ENCODE peak calls at places on chromosomes 7 and 10, in four cellular contexts. L is GM12878, C is K562, I is SK-N-SH. O is an unnamed sample.

GRCh38 chr10:48976208-48976607 is 36.6 kb upstream of the LRRC18 start:
- DNase-seq in L (no peak), C (peak; percentile 32), I (peak; percentile 50), O (peak; percentile 6)

GRCh38 chr10:97961979-97962378 is 68.4 kb downstream of the CRTAC1 start:
- DNase-seq in L (no peak), C (no peak), I (no peak), O (no peak)

GRCh38 chr7:13790611-13791010 is 198.9 kb downstream of the ETV1 start:
- DNase-seq in L (no peak), C (no peak), I (no peak), O (no peak)

GRCh38 chr7:143387156-143387975 is 6.2 kb downstream of the ZYX start:
- DNase-seq in L (no peak), C (peak; percentile 42), I (no peak), O (no peak)

GRCh38 chr10:33930079-33930478 is 595.6 kb upstream of the NRP1 start:
- DNase-seq in L (no peak), C (no peak), I (no peak), O (no peak)

GRCh38 chr7:152200395-152200794 is 174.9 kb downstream of the GALNT11 start:
- DNase-seq in L (no peak), C (no peak), I (no peak), O (no peak)

GRCh38 chr7:132141109-132141508 is 435.2 kb downstream of the PLXNA4 start:
- DNase-seq in L (no peak), C (no peak), I (no peak), O (no peak)

GRCh38 chr7:132322981-132323380 is 253.3 kb downstream of the PLXNA4 start:
- DNase-seq in L (no peak), C (no peak), I (no peak), O (no peak)

GRCh38 chr10:30007406-30007805 is 52.0 kb downstream of the JCAD start:
- DNase-seq in L (no peak), C (no peak), I (no peak), O (no peak)

GRCh38 chr7:96303686-96304443 is 18.0 kb downstream of the SLC25A13 start:
- DNase-seq in L (no peak), C (no peak), I (no peak), O (no peak)

GRCh38 chr7:80772347-80773101 is 134.1 kb downstream of the CD36 start:
- DNase-seq in L (no peak), C (no peak), I (no peak), O (no peak)

GRCh38 chr7:39069886-39070881 is 92.5 kb downstream of the POU6F2 start:
- DNase-seq in L (no peak), C (no peak), I (no peak), O (no peak)

GRCh38 chr7:133837248-133837647 is 289.9 kb upstream of the LRGUK start:
- DNase-seq in L (no peak), C (no peak), I (peak; percentile 57), O (no peak)

GRCh38 chr10:3249292-3249889 is 76.8 kb upstream of the PITRM1 start:
- DNase-seq in L (no peak), C (no peak), I (no peak), O (no peak)

GRCh38 chr10:91665842-91666241 is 33.0 kb upstream of the PPP1R3C start:
- DNase-seq in L (no peak), C (peak; percentile 5), I (no peak), O (no peak)

GRCh38 chr10:100482834-100483185 is 20.0 kb downstream of the WNT8B start:
- DNase-seq in L (no peak), C (no peak), I (no peak), O (no peak)

GRCh38 chr7:72032934-72033333 is 379.2 kb downstream of the CALN1 start:
- DNase-seq in L (no peak), C (no peak), I (no peak), O (no peak)

GRCh38 chr10:116798859-116799258 is 50.4 kb upstream of the ENO4 start:
- DNase-seq in L (no peak), C (no peak), I (no peak), O (no peak)

GRCh38 chr10:97291357-97292096 is 910 bp downstream of the ARHGAP19 start:
- DNase-seq in L (no peak), C (peak; percentile 9), I (peak; percentile 24), O (no peak)

GRCh38 chr7:129832282-129832681 is 120.5 kb downstream of the UBE2H start:
- DNase-seq in L (no peak), C (no peak), I (peak; percentile 41), O (no peak)

GRCh38 chr10:33335800-33336605 is 1.5 kb upstream of the NRP1 start:
- DNase-seq in L (no peak), C (no peak), I (peak; percentile 70), O (no peak)

GRCh38 chr7:44607141-44608068 is 978 bp downstream of the OGDH start:
- DNase-seq in L (no peak), C (no peak), I (no peak), O (no peak)

GRCh38 chr7:44608916-44609648 is 2.7 kb downstream of the OGDH start:
- DNase-seq in L (no peak), C (peak; percentile 61), I (no peak), O (no peak)

GRCh38 chr7:44609829-44610228 is 3.4 kb downstream of the OGDH start:
- DNase-seq in L (no peak), C (no peak), I (no peak), O (no peak)

GRCh38 chr7:44604941-44605340 is 1.5 kb upstream of the OGDH start:
- DNase-seq in L (no peak), C (no peak), I (no peak), O (no peak)

DNA sequence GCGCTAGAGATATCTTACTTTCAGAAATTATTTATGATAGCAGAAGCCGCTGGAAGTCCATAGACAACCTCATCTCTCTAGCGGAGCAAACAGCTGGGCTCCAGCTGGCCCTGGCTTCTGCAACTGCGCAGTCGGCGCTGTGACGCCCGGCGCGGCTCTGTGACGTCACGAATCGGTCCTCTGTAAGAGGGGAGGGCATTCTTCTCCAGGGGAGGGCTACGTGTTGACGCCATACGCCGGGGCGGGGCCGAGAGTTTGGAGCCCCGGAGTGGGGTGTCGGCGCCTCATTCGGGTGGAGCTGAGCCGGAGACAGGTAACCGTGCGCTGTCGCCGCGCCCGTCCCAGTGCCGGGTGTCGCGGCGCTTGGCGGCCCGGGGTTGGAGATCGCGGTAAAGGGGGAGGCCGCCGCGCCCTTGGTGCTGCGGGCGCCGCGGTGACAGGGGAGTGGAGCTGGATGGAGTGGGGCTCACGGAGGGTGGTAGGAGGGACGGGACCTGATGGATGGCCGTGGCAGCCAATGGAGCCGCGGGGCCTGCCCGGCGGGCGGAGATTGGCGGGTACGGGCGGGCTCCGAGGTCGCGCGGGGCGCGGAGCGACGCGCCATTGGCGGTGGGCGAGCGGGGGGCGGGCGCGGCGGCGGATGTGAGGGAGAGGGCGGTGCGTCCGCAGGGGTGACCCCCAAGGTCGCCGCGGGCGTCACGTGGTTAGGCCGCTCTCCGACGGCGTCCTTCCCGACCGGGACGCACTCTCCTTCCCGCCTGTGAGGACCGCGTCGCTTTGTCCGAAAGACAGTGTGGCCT is at the start of gene OGDH:
- DNase-seq in L (peak; percentile 87), C (peak; percentile 99), I (peak; percentile 100), O (peak; percentile 93)
- TF ChIP-seq REST in L (no peak), C (peak; percentile 27), I (no peak), O (peak; percentile 42)

DNA sequence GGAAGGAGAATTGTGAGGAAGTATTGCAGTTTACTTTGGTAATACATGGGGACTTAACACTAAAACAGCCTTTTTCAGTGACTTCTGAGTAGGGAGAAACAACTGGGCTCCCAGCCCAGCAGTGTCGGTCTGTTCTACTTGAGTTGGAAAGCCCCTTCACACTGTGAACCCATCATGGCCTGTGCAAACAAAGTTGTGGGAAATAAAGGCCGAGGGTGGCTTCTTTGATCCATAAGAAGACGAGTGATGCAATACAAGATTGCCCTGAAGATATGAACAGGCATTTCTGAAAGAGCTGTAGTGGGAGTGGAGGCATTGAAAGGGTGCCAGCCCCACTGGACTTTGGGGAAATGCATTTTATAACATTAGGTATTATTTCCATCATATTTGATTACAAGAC is 28.3 kb downstream of the C10orf120 start:
- DNase-seq in L (no peak), C (no peak), I (no peak), O (no peak)
- H3K27ac ChIP-seq in L (no peak overlapping the region), C (no peak overlapping the region), I (no peak overlapping the region), O (no peak overlapping the region)

GRCh38 chr7:20778063-20778721 is 8.5 kb downstream of the SP8 start:
- DNase-seq in L (no peak), C (peak; percentile 36), I (peak; percentile 88), O (no peak)

GRCh38 chr7:20779041-20779440 is 7.6 kb downstream of the SP8 start:
- DNase-seq in L (no peak), C (no peak), I (no peak), O (no peak)

GRCh38 chr7:20776942-20777341 is 9.7 kb downstream of the SP8 start:
- DNase-seq in L (no peak), C (no peak), I (no peak), O (no peak)

GRCh38 chr7:20776214-20776875 is 10.3 kb downstream of the SP8 start:
- DNase-seq in L (no peak), C (no peak), I (no peak), O (no peak)

GRCh38 chr7:20777377-20778062 is 9.2 kb downstream of the SP8 start:
- DNase-seq in L (no peak), C (no peak), I (no peak), O (no peak)
- TF ChIP-seq MXI1 in L (no peak), C (no peak), I (no peak), O (no peak)

GRCh38 chr10:95375418-95375817 is 84.6 kb upstream of the PDLIM1 start:
- DNase-seq in L (no peak), C (no peak), I (no peak), O (no peak)

GRCh38 chr10:95374597-95375209 is 83.9 kb upstream of the PDLIM1 start:
- DNase-seq in L (no peak), C (peak; percentile 86), I (peak; percentile 73), O (peak; percentile 79)

GRCh38 chr10:95377950-95378349 is 87.1 kb upstream of the PDLIM1 start:
- DNase-seq in L (no peak), C (no peak), I (peak; percentile 60), O (no peak)

GRCh38 chr10:95373660-95374059 is 82.9 kb upstream of the PDLIM1 start:
- DNase-seq in L (no peak), C (no peak), I (no peak), O (no peak)
- TF ChIP-seq REST in L (no peak), C (no peak), I (no peak), O (no peak)

GRCh38 chr7:46033592-46033991 is 112.5 kb upstream of the IGFBP3 start:
- DNase-seq in L (no peak), C (no peak), I (no peak), O (no peak)
- H3K27ac ChIP-seq in L (no peak overlapping the region), C (no peak overlapping the region), I (no peak overlapping the region), O (no peak overlapping the region)

GRCh38 chr10:68106656-68107055 is 2.6 kb upstream of the MYPN start:
- DNase-seq in L (no peak), C (no peak), I (no peak), O (no peak)
- TF ChIP-seq MXI1 in L (no peak), C (no peak), I (no peak), O (no peak)